ENCODE peak calls at places on chromosome 16, in ten cellular contexts. S is upper lobe of right lung; G is CD4-positive, CD25-positive, alpha-beta regulatory T cell; D is IMR-90; V is Caco-2; N is PC-9; B is DND-41; K is GM12878; Q is adrenal gland; Z is heart right ventricle. X is an unnamed sample. For H3K9me3, the result is how much of the 10 kb centered on the place peaks cover.

GRCh38 chr16:75482434-75483205 is 12.6 kb downstream of the CHST6 start:
- DNase-seq in D (no peak), N (no peak), S (peak), B (no peak), Q (no peak), K (no peak), Z (no peak), V (no peak), G (no peak), X (no peak)

GRCh38 chr16:84686702-84687298 is 13.0 kb upstream of the USP10 start:
- DNase-seq in G (no peak), B (no peak), S (no peak), N (no peak), Z (no peak), V (no peak), D (no peak), K (no peak), Q (no peak), X (no peak)

GRCh38 chr16:66551788-66552287 is 538 bp upstream of the CKLF start:
- DNase-seq in N (no peak), B (no peak), Z (no peak), V (no peak), K (no peak), G (no peak), D (no peak), Q (no peak), S (no peak), X (no peak)

GRCh38 chr16:988465-989353 is 7.1 kb downstream of the SOX8 start:
- DNase-seq in V (no peak), D (no peak), Q (no peak), B (no peak), K (no peak), N (no peak), G (no peak), S (no peak), Z (no peak), X (no peak)

GRCh38 chr16:23186171-23186570 is 3.6 kb downstream of the SCNN1G start:
- DNase-seq in B (no peak), V (no peak), N (no peak), S (no peak), Z (peak), Q (no peak), D (no peak), K (no peak), G (no peak), X (no peak)

GRCh38 chr16:89349947-89350633 is 132.6 kb downstream of the ZNF778 start:
- DNase-seq in K (no peak), N (no peak), V (no peak), Z (no peak), D (no peak), S (no peak), Q (no peak), G (no peak), B (peak), X (no peak)

GRCh38 chr16:17379121-17379571 is 91.6 kb downstream of the XYLT1 start:
- DNase-seq in K (no peak), V (no peak), B (no peak), N (no peak), Z (peak), G (no peak), Q (peak), D (peak), S (no peak), X (peak)

GRCh38 chr16:82651921-82652601 is 25.3 kb downstream of the CDH13 start:
- DNase-seq in Q (no peak), K (peak), D (no peak), Z (no peak), G (no peak), V (peak), N (no peak), S (no peak), B (peak), X (no peak)

GRCh38 chr16:29743475-29743826 is 2.3 kb downstream of the C16orf54 start:
- DNase-seq in Z (no peak), N (no peak), K (no peak), G (no peak), V (no peak), D (no peak), Q (no peak), B (no peak), S (no peak), X (no peak)

GRCh38 chr16:27028713-27029112 is 38.0 kb upstream of the C16orf82 start:
- DNase-seq in Z (no peak), N (no peak), V (no peak), B (no peak), K (no peak), G (no peak), D (no peak), S (no peak), Q (no peak), X (no peak)

GRCh38 chr16:50479771-50480170 is 68.4 kb upstream of the NKD1 start:
- DNase-seq in D (no peak), Q (no peak), G (no peak), V (no peak), K (no peak), B (no peak), N (no peak), Z (no peak), S (no peak), X (no peak)

GRCh38 chr16:46855389-46855788 is 24.4 kb upstream of the C16orf87 start:
- DNase-seq in Z (no peak), S (no peak), N (no peak), B (no peak), Q (no peak), D (no peak), K (no peak), V (peak), G (no peak), X (no peak)

GRCh38 chr16:72875291-72876036 is 172.5 kb downstream of the ZFHX3 start:
- DNase-seq in S (no peak), G (no peak), D (no peak), Z (no peak), B (no peak), K (no peak), V (peak), N (peak), Q (no peak), X (peak)

GRCh38 chr16:80300876-80301275 is 239.9 kb upstream of the DYNLRB2 start:
- DNase-seq in D (peak), S (no peak), B (no peak), N (no peak), K (no peak), G (no peak), V (peak), Z (no peak), Q (no peak), X (peak)
- H3K9me3 ChIP-seq in D (under half), S (under half), B (under half), N (under half), K (under half), G (under half), V (under half), Z (under half), Q (under half), X (under half)

GRCh38 chr16:16164244-16164643 is 59.0 kb downstream of the ABCC6 start:
- DNase-seq in N (no peak), D (no peak), S (peak), B (no peak), Q (no peak), G (no peak), Z (no peak), K (no peak), V (no peak), X (no peak)

GRCh38 chr16:16162591-16162990 is 60.7 kb downstream of the ABCC6 start:
- DNase-seq in Q (no peak), K (no peak), V (no peak), D (no peak), S (no peak), N (no peak), G (no peak), B (no peak), Z (no peak), X (no peak)

GRCh38 chr16:16161319-16161718 is 62.0 kb downstream of the ABCC6 start:
- DNase-seq in N (no peak), B (no peak), S (no peak), K (no peak), Q (no peak), D (no peak), V (no peak), Z (no peak), G (no peak), X (no peak)

GRCh38 chr16:16163571-16163970 is 59.7 kb downstream of the ABCC6 start:
- DNase-seq in Z (no peak), S (no peak), V (no peak), D (no peak), N (no peak), B (peak), Q (no peak), G (no peak), K (no peak), X (no peak)

GRCh38 chr16:16163109-16163508 is 60.2 kb downstream of the ABCC6 start:
- DNase-seq in S (no peak), N (no peak), K (no peak), V (no peak), Q (no peak), Z (no peak), G (no peak), D (no peak), B (no peak), X (no peak)
- H3K9me3 ChIP-seq in S (under half), N (under half), K (under half), V (under half), Q (under half), Z (under half), G (under half), D (under half), B (under half), X (under half)

GRCh38 chr16:3289998-3290673 is 6.8 kb downstream of the ZNF263 start:
- DNase-seq in B (no peak), D (no peak), S (no peak), K (no peak), Z (no peak), Q (peak), G (no peak), V (no peak), N (no peak), X (no peak)
- H3K9me3 ChIP-seq in B (under half), D (half or more), S (half or more), K (half or more), Z (half or more), Q (half or more), G (half or more), V (under half), N (half or more), X (half or more)

GRCh38 chr16:59591480-59591879 is 857.4 kb upstream of the GOT2 start:
- DNase-seq in B (no peak), G (no peak), D (peak), V (no peak), N (no peak), Q (no peak), K (no peak), S (no peak), Z (no peak), X (peak)

DNA sequence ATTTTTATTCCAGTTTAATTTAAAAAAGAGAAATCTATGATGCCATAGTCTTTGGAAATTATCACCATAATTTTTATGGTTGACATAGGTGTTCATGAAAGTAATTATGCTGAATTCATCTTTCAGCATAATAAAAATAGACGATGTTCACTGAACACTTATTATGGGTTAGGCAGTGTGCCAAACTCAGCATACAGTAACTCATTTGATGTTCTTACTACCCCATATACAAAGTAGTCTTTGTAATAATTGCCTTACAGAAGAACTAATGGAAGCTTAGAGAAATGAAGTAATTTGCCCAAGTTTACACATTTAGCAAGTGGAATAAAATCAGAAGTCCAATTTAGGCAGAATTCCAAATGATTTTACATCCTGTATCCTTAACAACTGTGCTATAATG is 852.2 kb upstream of the GOT2 start:
- DNase-seq in S (no peak), Q (no peak), D (no peak), B (no peak), K (no peak), N (no peak), Z (no peak), V (no peak), G (no peak), X (no peak)
- H3K9me3 ChIP-seq in S (under half), Q (under half), D (under half), B (under half), K (under half), N (under half), Z (under half), V (under half), G (under half), X (under half)

DNA sequence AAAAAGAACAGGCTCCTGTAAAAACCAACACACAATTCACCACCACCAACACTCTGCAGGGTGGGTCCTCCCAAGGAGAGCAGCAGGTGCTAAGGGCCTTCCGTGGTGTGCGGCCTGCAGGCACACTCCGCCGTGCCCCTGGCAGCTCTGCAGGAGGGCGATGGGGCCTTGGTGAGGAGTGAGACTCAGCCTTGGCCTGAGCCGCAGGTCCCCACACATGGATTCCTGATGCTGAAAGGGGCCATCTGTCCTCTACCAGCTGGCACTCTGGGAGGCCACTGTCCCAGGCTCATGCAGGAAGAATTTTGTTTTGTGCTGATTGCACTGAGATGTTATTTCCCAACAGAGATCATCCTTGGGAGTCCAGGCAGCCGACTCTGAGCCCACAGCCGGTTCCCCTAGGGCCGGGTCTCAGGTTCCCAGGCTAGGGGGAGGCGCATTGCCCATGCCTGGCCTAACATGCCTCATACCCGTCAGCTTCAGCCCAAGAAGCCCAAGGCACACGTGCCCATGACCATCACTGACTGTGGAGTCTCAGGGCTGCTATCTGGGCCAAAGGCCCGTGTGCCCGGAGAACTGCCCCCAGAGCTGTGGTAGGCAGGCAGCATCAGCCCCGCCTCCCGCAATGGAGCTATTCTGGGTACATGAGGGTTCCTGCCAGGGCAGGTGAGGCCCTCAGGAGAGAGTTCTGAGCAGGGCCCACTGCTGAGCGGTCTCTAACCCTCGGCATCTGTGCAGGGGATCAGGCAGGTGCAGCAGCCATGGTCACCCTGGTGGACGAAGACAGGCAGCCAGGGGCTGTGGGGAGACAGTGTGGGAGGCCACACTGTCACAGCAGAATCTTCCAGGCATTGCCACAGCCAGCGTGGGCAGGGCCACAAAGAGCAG is 97.9 kb upstream of the ZNF469 start:
- DNase-seq in Q (no peak), K (no peak), V (no peak), G (no peak), N (no peak), S (no peak), B (no peak), D (no peak), Z (no peak), X (no peak)
- H3K9me3 ChIP-seq in Q (under half), K (under half), V (under half), G (under half), N (under half), S (under half), B (under half), D (under half), Z (under half), X (under half)